ENCODE peak calls at places on chromosomes 1 and 21, in six cellular contexts. One of them, this sample, is unnamed. For H3K9me3, the result is how much of the 10 kb centered on the place peaks cover.

GRCh38 chr1:233151850-233152249 is 143.7 kb downstream of the PCNX2 start:
- DNase-seq in neural progenitor cell: no peak
- DNase-seq in PC-9: no peak
- DNase-seq in fibroblast of lung: peak
- DNase-seq in HCT116: no peak
- DNase-seq in DND-41: no peak
- DNase-seq in this sample: no peak

GRCh38 chr1:114219247-114219872 is 65.7 kb upstream of the SYT6 start:
- DNase-seq in PC-9: peak
- DNase-seq in neural progenitor cell: peak
- DNase-seq in HCT116: no peak
- DNase-seq in DND-41: no peak
- DNase-seq in fibroblast of lung: no peak
- DNase-seq in this sample: no peak

GRCh38 chr1:164598719-164599118 is 39.7 kb downstream of the PBX1 start:
- DNase-seq in neural progenitor cell: no peak
- DNase-seq in PC-9: peak
- DNase-seq in HCT116: no peak
- DNase-seq in fibroblast of lung: no peak
- DNase-seq in DND-41: no peak
- DNase-seq in this sample: no peak

GRCh38 chr1:68168545-68169065 is 63.7 kb downstream of the WLS start:
- DNase-seq in DND-41: no peak
- DNase-seq in HCT116: no peak
- DNase-seq in neural progenitor cell: no peak
- DNase-seq in PC-9: no peak
- DNase-seq in fibroblast of lung: peak
- DNase-seq in this sample: no peak

GRCh38 chr1:44594353-44594752 is 79.9 kb downstream of the TMEM53 start:
- DNase-seq in DND-41: no peak
- DNase-seq in PC-9: no peak
- DNase-seq in HCT116: no peak
- DNase-seq in fibroblast of lung: no peak
- DNase-seq in neural progenitor cell: no peak
- DNase-seq in this sample: no peak

GRCh38 chr1:87169250-87169910 is 159.3 kb upstream of the LMO4 start:
- DNase-seq in DND-41: no peak
- DNase-seq in neural progenitor cell: peak
- DNase-seq in HCT116: no peak
- DNase-seq in PC-9: no peak
- DNase-seq in fibroblast of lung: peak
- DNase-seq in this sample: no peak

GRCh38 chr1:111884772-111885443 is 104.6 kb downstream of the KCND3 start:
- DNase-seq in neural progenitor cell: no peak
- DNase-seq in HCT116: no peak
- DNase-seq in fibroblast of lung: no peak
- DNase-seq in PC-9: no peak
- DNase-seq in DND-41: no peak
- DNase-seq in this sample: no peak

GRCh38 chr1:233289676-233290075 is 5.8 kb downstream of the PCNX2 start:
- DNase-seq in fibroblast of lung: no peak
- DNase-seq in HCT116: no peak
- DNase-seq in neural progenitor cell: peak
- DNase-seq in PC-9: no peak
- DNase-seq in DND-41: no peak
- DNase-seq in this sample: no peak

GRCh38 chr1:107963601-107964396 is 1.2 kb downstream of the VAV3 start:
- DNase-seq in fibroblast of lung: peak
- DNase-seq in PC-9: no peak
- DNase-seq in DND-41: peak
- DNase-seq in HCT116: no peak
- DNase-seq in neural progenitor cell: peak
- DNase-seq in this sample: no peak

GRCh38 chr1:177862916-177863315 is 106.9 kb downstream of the SEC16B start:
- DNase-seq in neural progenitor cell: no peak
- DNase-seq in PC-9: no peak
- DNase-seq in HCT116: no peak
- DNase-seq in fibroblast of lung: no peak
- DNase-seq in DND-41: no peak
- DNase-seq in this sample: no peak

GRCh38 chr21:45990741-45991605 is 9.4 kb downstream of the COL6A1 start:
- DNase-seq in DND-41: no peak
- DNase-seq in HCT116: no peak
- DNase-seq in PC-9: no peak
- DNase-seq in fibroblast of lung: no peak
- DNase-seq in neural progenitor cell: no peak
- DNase-seq in this sample: no peak

GRCh38 chr1:206693029-206693428 is 8.3 kb downstream of the MAPKAPK2 start:
- DNase-seq in HCT116: no peak
- DNase-seq in neural progenitor cell: no peak
- DNase-seq in PC-9: no peak
- DNase-seq in fibroblast of lung: peak
- DNase-seq in DND-41: no peak
- DNase-seq in this sample: no peak

GRCh38 chr1:15946546-15947381 is 29.1 kb downstream of the ZBTB17 start:
- DNase-seq in neural progenitor cell: no peak
- DNase-seq in PC-9: no peak
- DNase-seq in HCT116: no peak
- DNase-seq in fibroblast of lung: no peak
- DNase-seq in DND-41: no peak
- DNase-seq in this sample: no peak

GRCh38 chr1:167081594-167081993 is 8.6 kb downstream of the GPA33 start:
- DNase-seq in neural progenitor cell: no peak
- DNase-seq in fibroblast of lung: no peak
- DNase-seq in HCT116: no peak
- DNase-seq in PC-9: no peak
- DNase-seq in DND-41: no peak
- DNase-seq in this sample: no peak

GRCh38 chr21:42047821-42048613 is 23.1 kb upstream of the UMODL1 start:
- DNase-seq in fibroblast of lung: peak
- DNase-seq in neural progenitor cell: no peak
- DNase-seq in HCT116: no peak
- DNase-seq in PC-9: no peak
- DNase-seq in DND-41: no peak
- DNase-seq in this sample: no peak

GRCh38 chr1:169107673-169108160 is 1.2 kb downstream of the ATP1B1 start:
- DNase-seq in fibroblast of lung: peak
- DNase-seq in DND-41: no peak
- DNase-seq in HCT116: no peak
- DNase-seq in PC-9: no peak
- DNase-seq in neural progenitor cell: no peak
- DNase-seq in this sample: no peak

GRCh38 chr1:21069549-21069948 is 107.1 kb downstream of the EIF4G3 start:
- DNase-seq in fibroblast of lung: peak
- DNase-seq in DND-41: no peak
- DNase-seq in neural progenitor cell: no peak
- DNase-seq in HCT116: no peak
- DNase-seq in PC-9: no peak
- DNase-seq in this sample: no peak

GRCh38 chr1:81499487-81499886 is 301.2 kb upstream of the ADGRL2 start:
- DNase-seq in fibroblast of lung: no peak
- DNase-seq in HCT116: no peak
- DNase-seq in PC-9: no peak
- DNase-seq in DND-41: no peak
- DNase-seq in neural progenitor cell: no peak
- DNase-seq in this sample: no peak

GRCh38 chr1:106189780-106190179 is 866.7 kb upstream of the PRMT6 start:
- DNase-seq in fibroblast of lung: no peak
- DNase-seq in neural progenitor cell: no peak
- DNase-seq in DND-41: no peak
- DNase-seq in HCT116: no peak
- DNase-seq in PC-9: no peak
- DNase-seq in this sample: no peak

GRCh38 chr1:32997381-32997891 is 32.8 kb upstream of the RNF19B start:
- DNase-seq in HCT116: no peak
- DNase-seq in fibroblast of lung: peak
- DNase-seq in PC-9: no peak
- DNase-seq in neural progenitor cell: no peak
- DNase-seq in DND-41: no peak
- DNase-seq in this sample: no peak

GRCh38 chr1:225811622-225812487 is 1.9 kb downstream of the EPHX1 start:
- DNase-seq in DND-41: no peak
- DNase-seq in PC-9: no peak
- DNase-seq in neural progenitor cell: peak
- DNase-seq in fibroblast of lung: no peak
- DNase-seq in HCT116: no peak
- DNase-seq in this sample: no peak

GRCh38 chr1:211549092-211549749 is 29.7 kb downstream of the SLC30A1 start:
- DNase-seq in fibroblast of lung: no peak
- DNase-seq in HCT116: no peak
- DNase-seq in PC-9: no peak
- DNase-seq in neural progenitor cell: no peak
- DNase-seq in DND-41: no peak
- DNase-seq in this sample: no peak

DNA sequence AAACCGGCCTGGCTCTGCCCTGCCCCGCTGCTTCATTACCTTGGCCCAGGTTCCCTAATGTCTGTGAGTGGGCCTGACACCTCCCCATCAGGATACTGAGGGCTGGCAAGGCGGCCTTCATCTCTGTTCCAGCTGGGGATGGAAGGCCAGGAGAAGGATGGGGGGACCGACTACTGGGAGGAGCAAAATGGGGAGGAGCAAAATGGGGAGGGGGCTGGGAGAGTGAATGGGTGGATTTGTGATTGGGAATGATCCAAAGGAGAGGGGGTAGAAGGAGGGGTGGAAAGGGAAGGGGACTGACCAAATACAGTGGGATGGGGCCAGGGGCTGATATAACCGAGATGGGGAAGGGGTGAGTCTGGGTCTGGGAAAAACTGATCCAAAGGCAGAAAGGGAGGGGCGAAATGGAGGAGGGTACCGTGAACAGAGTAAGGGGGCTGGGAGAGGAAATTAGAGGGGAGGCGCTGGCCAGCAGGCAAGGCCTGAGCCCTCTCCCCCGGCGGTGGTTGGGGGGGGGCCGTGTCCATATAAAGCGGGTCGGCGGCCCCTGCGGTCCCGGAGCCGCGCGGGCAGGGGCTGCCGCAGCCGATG is at the start of gene FOXE3:
- DNase-seq in neural progenitor cell: no peak
- DNase-seq in HCT116: no peak
- DNase-seq in DND-41: no peak
- DNase-seq in PC-9: no peak
- DNase-seq in fibroblast of lung: no peak
- DNase-seq in this sample: no peak
- TF ChIP-seq EZH2 in neural progenitor cell: peak
- TF ChIP-seq EZH2 in HCT116: no peak
- TF ChIP-seq EZH2 in DND-41: no peak
- TF ChIP-seq EZH2 in PC-9: no peak
- TF ChIP-seq EZH2 in fibroblast of lung: no peak
- TF ChIP-seq EZH2 in this sample: no peak

DNA sequence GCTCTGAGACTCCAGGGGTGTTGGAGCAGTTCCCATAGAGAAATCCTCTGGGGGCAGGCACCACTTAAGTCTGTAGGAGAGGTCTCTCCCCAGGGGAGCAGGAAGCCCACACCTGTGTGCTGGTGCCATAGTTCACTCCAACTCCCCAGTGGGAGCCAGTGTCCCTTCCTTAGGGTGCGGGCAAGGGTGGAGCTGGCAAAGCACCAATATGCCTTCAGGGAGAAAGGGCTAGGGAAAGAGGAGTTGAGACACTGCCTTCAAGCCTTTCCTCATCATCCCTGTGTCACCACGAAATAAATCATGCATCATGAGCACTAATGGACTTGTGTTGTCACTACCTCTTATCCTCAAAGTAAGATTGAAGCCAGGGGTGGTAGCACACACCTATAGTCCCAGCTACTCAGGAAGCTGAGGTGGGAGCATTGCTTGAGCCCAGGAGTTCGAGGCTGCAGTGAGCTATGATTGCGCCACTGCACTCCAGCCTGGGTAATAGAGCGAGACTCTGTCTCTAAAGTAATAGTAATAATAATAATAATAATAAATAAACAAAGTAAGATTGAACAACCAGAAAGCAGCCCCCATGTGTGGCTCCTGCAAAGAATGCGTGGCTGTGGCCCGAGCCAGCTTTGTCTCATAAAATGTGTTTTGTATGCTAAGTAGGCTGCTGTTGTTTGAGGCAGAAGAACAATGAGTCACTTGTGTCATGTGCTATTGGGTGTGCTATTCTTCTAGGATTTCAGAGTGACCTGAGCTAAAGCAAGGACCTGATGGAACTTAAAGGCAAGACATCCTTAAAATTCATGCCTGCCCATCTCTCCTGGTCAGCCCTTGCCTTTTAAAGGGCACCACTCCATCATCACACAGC is 6.7 kb upstream of the TIE1 start:
- DNase-seq in DND-41: no peak
- DNase-seq in neural progenitor cell: peak
- DNase-seq in PC-9: peak
- DNase-seq in HCT116: no peak
- DNase-seq in fibroblast of lung: peak
- DNase-seq in this sample: no peak
- H3K27ac ChIP-seq in DND-41: no peak
- H3K27ac ChIP-seq in neural progenitor cell: no peak
- H3K27ac ChIP-seq in PC-9: peak
- H3K27ac ChIP-seq in HCT116: no peak
- H3K27ac ChIP-seq in fibroblast of lung: no peak
- H3K27ac ChIP-seq in this sample: no peak

GRCh38 chr21:20110368-20110767 is 887.8 kb upstream of the NCAM2 start:
- DNase-seq in fibroblast of lung: no peak
- DNase-seq in neural progenitor cell: no peak
- DNase-seq in DND-41: no peak
- DNase-seq in PC-9: no peak
- DNase-seq in HCT116: no peak
- DNase-seq in this sample: no peak

DNA sequence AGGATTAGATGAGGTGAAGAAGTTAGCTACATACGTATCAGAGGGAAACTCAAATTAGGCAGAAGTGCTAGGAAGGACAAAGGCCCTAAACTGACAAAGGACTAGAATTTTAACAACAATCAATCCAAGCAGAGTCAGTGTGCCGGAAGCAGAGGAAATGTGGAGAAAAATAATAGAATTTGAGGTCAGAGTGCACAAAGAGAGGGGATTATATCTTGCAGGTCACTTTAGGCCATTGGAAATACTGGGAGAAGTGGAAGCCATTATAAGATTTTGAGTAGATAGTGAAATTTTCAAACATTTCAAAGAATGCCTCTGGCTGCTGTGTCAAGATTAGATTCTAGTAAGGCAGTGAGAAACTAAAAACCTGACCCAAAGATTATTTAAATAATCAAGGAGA is 889.2 kb upstream of the NCAM2 start:
- DNase-seq in PC-9: no peak
- DNase-seq in neural progenitor cell: peak
- DNase-seq in HCT116: no peak
- DNase-seq in DND-41: no peak
- DNase-seq in fibroblast of lung: no peak
- DNase-seq in this sample: no peak
- H3K9me3 ChIP-seq in PC-9: under half
- H3K9me3 ChIP-seq in neural progenitor cell: under half
- H3K9me3 ChIP-seq in HCT116: under half
- H3K9me3 ChIP-seq in DND-41: under half
- H3K9me3 ChIP-seq in fibroblast of lung: under half
- H3K9me3 ChIP-seq in this sample: under half

DNA sequence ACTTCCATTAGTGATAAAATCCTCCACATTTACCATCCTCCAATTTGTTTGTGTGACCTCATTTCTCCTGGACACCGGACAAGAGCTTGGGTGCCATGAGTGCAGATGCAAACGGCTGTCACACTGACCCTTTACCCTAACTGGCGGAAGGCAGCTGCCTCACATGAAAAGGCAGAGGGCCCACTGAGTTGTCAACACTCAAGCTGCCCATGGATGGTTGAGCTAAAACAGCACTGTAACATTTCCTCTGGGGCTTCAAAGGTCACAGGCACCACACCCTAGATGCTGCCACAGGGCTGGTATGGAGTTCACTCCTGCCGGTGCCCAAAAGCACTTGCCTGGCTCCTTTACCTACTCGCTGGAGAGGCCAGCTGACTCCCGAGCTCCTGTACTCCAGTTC is 653.4 kb downstream of the KCNT2 start:
- DNase-seq in HCT116: no peak
- DNase-seq in DND-41: no peak
- DNase-seq in PC-9: no peak
- DNase-seq in fibroblast of lung: no peak
- DNase-seq in neural progenitor cell: no peak
- DNase-seq in this sample: no peak
- TF ChIP-seq EZH2 in HCT116: no peak
- TF ChIP-seq EZH2 in DND-41: no peak
- TF ChIP-seq EZH2 in PC-9: no peak
- TF ChIP-seq EZH2 in fibroblast of lung: no peak
- TF ChIP-seq EZH2 in neural progenitor cell: no peak
- TF ChIP-seq EZH2 in this sample: no peak